ENCODE peak calls at places on chromosomes 3 and 15, in ten cellular contexts. W is HTR-8/SVneo; Q is endothelial cell of umbilical vein; E is hepatocyte; D is stimulated activated naive B cell treated with anti-CD40 and anti-IgM and Interleukin-4, amounts not matched to agents 10 μg/mL and 1 μg/mL and 100 μg/mL, for 72 hours; Y is choroid plexus epithelial cell; V is epithelial cell of esophagus; R is iPS-NIHi11; C is foreskin fibroblast; G is GM10248. B is an unnamed sample.
A peak's percentile ranks its signal among the peaks of the same experiment; 100 is the strongest.

GRCh38 chr3:151318313-151318712 is 1.7 kb upstream of the GPR87 start:
- DNase-seq in E (no peak), W (no peak), C (peak; percentile 48), V (no peak), G (no peak), R (no peak), D (no peak), Y (peak; percentile 56), Q (no peak), B (no peak)

GRCh38 chr15:36771826-36772225 is 192.4 kb downstream of the CDIN1 start:
- DNase-seq in W (no peak), Q (no peak), C (no peak), D (no peak), E (no peak), G (no peak), R (no peak), V (no peak), Y (no peak), B (no peak)

GRCh38 chr3:192957441-192957951 is 39.8 kb upstream of the MB21D2 start:
- DNase-seq in Y (peak; percentile 97), C (peak; percentile 86), E (peak; percentile 47), Q (peak; percentile 90), V (peak; percentile 96), G (no peak), R (no peak), D (no peak), W (no peak), B (peak; percentile 59)

GRCh38 chr15:69031013-69032001 is 16.8 kb downstream of the NOX5 start:
- DNase-seq in V (peak; percentile 65), W (no peak), Y (peak; percentile 62), E (peak; percentile 76), D (peak; percentile 10), R (peak; percentile 86), Q (peak; percentile 35), G (peak; percentile 48), C (peak; percentile 54), B (no peak)

GRCh38 chr3:9420850-9421549 is 23.6 kb downstream of the SETD5 start:
- DNase-seq in G (no peak), C (peak; percentile 50), Q (peak; percentile 72), W (no peak), D (no peak), E (no peak), R (no peak), Y (peak; percentile 55), V (peak; percentile 58), B (peak; percentile 10)

GRCh38 chr3:46690798-46691197 is 2.7 kb downstream of the ALS2CL start:
- DNase-seq in R (no peak), C (no peak), D (no peak), E (peak; percentile 42), W (peak; percentile 20), V (peak; percentile 66), Y (no peak), G (no peak), Q (no peak), B (no peak)

GRCh38 chr3:95356764-95357501 is 1294.1 kb downstream of the NSUN3 start:
- DNase-seq in D (no peak), E (no peak), Q (no peak), W (no peak), G (no peak), V (no peak), C (no peak), R (no peak), Y (no peak), B (no peak)

GRCh38 chr3:107345968-107346367 is 31.3 kb upstream of the CCDC54 start:
- DNase-seq in V (no peak), E (no peak), R (no peak), G (no peak), W (no peak), Y (no peak), D (no peak), C (no peak), Q (no peak), B (no peak)

GRCh38 chr15:70876683-70877082 is 15.6 kb downstream of the THAP10 start:
- DNase-seq in G (no peak), V (no peak), C (no peak), D (no peak), Y (no peak), E (no peak), Q (no peak), W (no peak), R (no peak), B (no peak)

GRCh38 chr15:62445244-62445643 is 280.2 kb upstream of the C2CD4B start:
- DNase-seq in D (no peak), R (no peak), G (no peak), Q (no peak), E (no peak), Y (no peak), V (peak; percentile 78), W (no peak), C (peak; percentile 66), B (no peak)

GRCh38 chr15:98953950-98954349 is 53.6 kb downstream of the PGPEP1L start:
- DNase-seq in Y (no peak), E (no peak), V (no peak), D (no peak), Q (no peak), G (no peak), R (no peak), W (no peak), C (peak; percentile 22), B (no peak)

GRCh38 chr3:61908344-61908743 is 347.0 kb downstream of the PTPRG start:
- DNase-seq in R (no peak), Y (peak; percentile 67), W (no peak), Q (no peak), V (no peak), D (no peak), E (no peak), G (no peak), C (peak; percentile 83), B (no peak)

GRCh38 chr15:80977627-80978036 is 12.0 kb downstream of the MESD start:
- DNase-seq in R (peak; percentile 75), E (peak; percentile 68), Y (peak; percentile 74), C (peak; percentile 80), Q (peak; percentile 62), V (peak; percentile 77), G (peak; percentile 32), W (no peak), D (peak; percentile 13), B (no peak)

GRCh38 chr3:33826688-33827087 is 28.3 kb downstream of the PDCD6IP start:
- DNase-seq in V (no peak), Q (no peak), C (peak; percentile 82), G (no peak), D (no peak), R (no peak), Y (peak; percentile 23), E (no peak), W (no peak), B (no peak)

GRCh38 chr15:65922621-65923020 is 53.3 kb downstream of the RAB11A start:
- DNase-seq in V (no peak), G (no peak), Q (no peak), W (no peak), R (no peak), E (no peak), C (no peak), Y (no peak), D (no peak), B (no peak)

GRCh38 chr3:71495708-71496472 is 87.6 kb downstream of the FOXP1 start:
- DNase-seq in Q (no peak), W (peak; percentile 41), V (peak; percentile 94), G (no peak), C (peak; percentile 88), E (peak; percentile 65), D (no peak), Y (peak; percentile 93), R (peak; percentile 29), B (no peak)

GRCh38 chr15:76193934-76194333 is 117.3 kb downstream of the ETFA start:
- DNase-seq in R (no peak), E (no peak), Q (no peak), Y (no peak), C (peak; percentile 71), G (no peak), W (no peak), D (no peak), V (no peak), B (no peak)

GRCh38 chr15:60155661-60156060 is 151.6 kb downstream of the FOXB1 start:
- DNase-seq in D (no peak), W (peak; percentile 29), Y (peak; percentile 72), G (no peak), R (no peak), V (peak; percentile 23), Q (no peak), C (peak; percentile 60), E (no peak), B (no peak)

GRCh38 chr3:13455644-13456043 is 24.5 kb upstream of the HDAC11 start:
- DNase-seq in V (no peak), Q (no peak), G (no peak), D (no peak), R (no peak), C (no peak), E (no peak), W (no peak), Y (no peak), B (no peak)

GRCh38 chr3:189710620-189711388 is 79.6 kb downstream of the TP63 start:
- DNase-seq in E (peak; percentile 61), V (peak; percentile 98), G (no peak), C (peak; percentile 93), Q (peak; percentile 95), W (peak; percentile 67), R (peak; percentile 70), Y (peak; percentile 98), D (no peak), B (peak; percentile 74)